ENCODE peak calls at places on chromosomes 6 and 20, in seven cellular contexts. X, N, H, T, M, Q and R are unnamed samples.

GRCh38 chr6:36929607-36930006 is 24.9 kb upstream of the PI16 start:
- DNase-seq in T (peak), N (no peak), X (no peak), Q (no peak), H (no peak), M (peak), R (no peak)

GRCh38 chr6:50791900-50792508 is 26.7 kb upstream of the TFAP2B start:
- DNase-seq in Q (no peak), N (peak), H (peak), T (no peak), X (no peak), M (peak), R (no peak)

GRCh38 chr6:69984506-69984905 is 118.2 kb downstream of the COL19A1 start:
- DNase-seq in X (no peak), H (no peak), T (no peak), N (no peak), Q (no peak), M (no peak), R (no peak)

GRCh38 chr6:106974999-106975698 is 620 bp upstream of the CD24 start:
- DNase-seq in T (peak), M (peak), N (peak), X (no peak), H (peak), Q (peak), R (no peak)

GRCh38 chr6:149026530-149026942 is 279.7 kb downstream of the UST start:
- DNase-seq in T (no peak), M (peak), H (peak), X (no peak), N (no peak), Q (no peak), R (peak)

GRCh38 chr20:53654932-53655674 is 61.5 kb upstream of the ZNF217 start:
- DNase-seq in N (no peak), M (no peak), Q (peak), X (no peak), T (peak), H (no peak), R (no peak)

GRCh38 chr6:34237316-34237721 is 646 bp downstream of the HMGA1 start:
- DNase-seq in Q (no peak), T (no peak), M (peak), X (no peak), H (peak), N (no peak), R (no peak)

GRCh38 chr6:89792881-89793280 is 26.7 kb downstream of the MDN1 start:
- DNase-seq in N (peak), T (no peak), H (peak), Q (no peak), M (peak), X (no peak), R (peak)

GRCh38 chr6:82786251-82786650 is 279.4 kb downstream of the UBE3D start:
- DNase-seq in X (no peak), N (no peak), Q (no peak), T (no peak), M (no peak), H (no peak), R (no peak)

GRCh38 chr6:129370268-129370916 is 339.6 kb downstream of the ARHGAP18 start:
- DNase-seq in M (peak), Q (no peak), T (peak), N (peak), X (peak), H (peak), R (peak)

GRCh38 chr6:111573118-111573883 is 32.4 kb downstream of the TRAF3IP2 start:
- DNase-seq in H (no peak), N (no peak), T (no peak), Q (no peak), M (peak), X (no peak), R (no peak)